ENCODE peak calls at places on chromosomes 3 and 15, in seven cellular contexts. One of them, this sample, is unnamed.

GRCh38 chr3:128226186-128226725 is 73.0 kb downstream of the EEFSEC start:
- DNase-seq in H1: no peak
- DNase-seq in K562: no peak
- DNase-seq in HCT116: no peak
- DNase-seq in SK-N-SH: no peak
- DNase-seq in GM12878: no peak
- DNase-seq in HepG2: no peak
- DNase-seq in this sample: no peak

GRCh38 chr15:98952381-98952803 is 55.2 kb downstream of the PGPEP1L start:
- DNase-seq in GM12878: peak
- DNase-seq in K562: no peak
- DNase-seq in H1: no peak
- DNase-seq in SK-N-SH: no peak
- DNase-seq in HCT116: no peak
- DNase-seq in HepG2: no peak
- DNase-seq in this sample: no peak

GRCh38 chr15:60379466-60380274 is 18.1 kb downstream of the ANXA2 start:
- DNase-seq in GM12878: no peak
- DNase-seq in HepG2: peak
- DNase-seq in SK-N-SH: no peak
- DNase-seq in K562: no peak
- DNase-seq in H1: no peak
- DNase-seq in HCT116: peak
- DNase-seq in this sample: no peak

GRCh38 chr15:90388462-90389182 is 580 bp downstream of the IQGAP1 start:
- DNase-seq in H1: no peak
- DNase-seq in HCT116: no peak
- DNase-seq in SK-N-SH: no peak
- DNase-seq in K562: peak
- DNase-seq in GM12878: no peak
- DNase-seq in HepG2: peak
- DNase-seq in this sample: no peak

GRCh38 chr15:42371125-42371524 is 11.8 kb downstream of the CAPN3 start:
- DNase-seq in HepG2: peak
- DNase-seq in H1: no peak
- DNase-seq in SK-N-SH: no peak
- DNase-seq in GM12878: no peak
- DNase-seq in K562: peak
- DNase-seq in HCT116: peak
- DNase-seq in this sample: no peak

GRCh38 chr3:58473275-58473674 is 18.6 kb upstream of the KCTD6 start:
- DNase-seq in SK-N-SH: no peak
- DNase-seq in HepG2: no peak
- DNase-seq in H1: no peak
- DNase-seq in HCT116: no peak
- DNase-seq in K562: no peak
- DNase-seq in GM12878: no peak
- DNase-seq in this sample: no peak

GRCh38 chr15:67100808-67101581 is 35.6 kb downstream of the SMAD3 start:
- DNase-seq in H1: no peak
- DNase-seq in HCT116: no peak
- DNase-seq in SK-N-SH: no peak
- DNase-seq in HepG2: no peak
- DNase-seq in K562: no peak
- DNase-seq in GM12878: peak
- DNase-seq in this sample: no peak

GRCh38 chr15:96170616-96171270 is 159.8 kb upstream of the NR2F2 start:
- DNase-seq in H1: no peak
- DNase-seq in HepG2: peak
- DNase-seq in GM12878: no peak
- DNase-seq in HCT116: no peak
- DNase-seq in K562: no peak
- DNase-seq in SK-N-SH: no peak
- DNase-seq in this sample: no peak

GRCh38 chr3:124878561-124879394 is 8.4 kb downstream of the ITGB5 start:
- DNase-seq in GM12878: no peak
- DNase-seq in SK-N-SH: no peak
- DNase-seq in H1: no peak
- DNase-seq in K562: peak
- DNase-seq in HepG2: peak
- DNase-seq in HCT116: peak
- DNase-seq in this sample: no peak

GRCh38 chr3:30751610-30752299 is 142.7 kb downstream of the GADL1 start:
- DNase-seq in GM12878: peak
- DNase-seq in H1: no peak
- DNase-seq in HCT116: peak
- DNase-seq in HepG2: peak
- DNase-seq in SK-N-SH: peak
- DNase-seq in K562: no peak
- DNase-seq in this sample: peak

GRCh38 chr15:64775551-64776401 is at the start of gene RBPMS2:
- DNase-seq in K562: no peak
- DNase-seq in HCT116: no peak
- DNase-seq in GM12878: no peak
- DNase-seq in HepG2: no peak
- DNase-seq in SK-N-SH: peak
- DNase-seq in H1: no peak
- DNase-seq in this sample: no peak

GRCh38 chr3:186042521-186043202 is 66.2 kb downstream of the ETV5 start:
- DNase-seq in SK-N-SH: no peak
- DNase-seq in HepG2: no peak
- DNase-seq in GM12878: no peak
- DNase-seq in HCT116: no peak
- DNase-seq in K562: no peak
- DNase-seq in H1: no peak
- DNase-seq in this sample: no peak

GRCh38 chr3:106765342-106765741 is 611.9 kb upstream of the CCDC54 start:
- DNase-seq in GM12878: no peak
- DNase-seq in HCT116: peak
- DNase-seq in SK-N-SH: no peak
- DNase-seq in HepG2: no peak
- DNase-seq in K562: no peak
- DNase-seq in H1: no peak
- DNase-seq in this sample: no peak

GRCh38 chr3:57709559-57709958 is 16.7 kb upstream of the DENND6A start:
- DNase-seq in HCT116: no peak
- DNase-seq in SK-N-SH: no peak
- DNase-seq in GM12878: no peak
- DNase-seq in H1: no peak
- DNase-seq in HepG2: no peak
- DNase-seq in K562: no peak
- DNase-seq in this sample: no peak

GRCh38 chr3:159077860-159078259 is 276.0 kb downstream of the MFSD1 start:
- DNase-seq in GM12878: no peak
- DNase-seq in SK-N-SH: no peak
- DNase-seq in H1: no peak
- DNase-seq in HepG2: no peak
- DNase-seq in HCT116: no peak
- DNase-seq in K562: no peak
- DNase-seq in this sample: no peak

GRCh38 chr15:64279131-64279530 is 76.8 kb downstream of the CSNK1G1 start:
- DNase-seq in HCT116: no peak
- DNase-seq in HepG2: no peak
- DNase-seq in K562: no peak
- DNase-seq in SK-N-SH: no peak
- DNase-seq in GM12878: no peak
- DNase-seq in H1: no peak
- DNase-seq in this sample: no peak

GRCh38 chr3:128698211-128699011 is 27.6 kb upstream of the RAB7A start:
- DNase-seq in GM12878: no peak
- DNase-seq in SK-N-SH: peak
- DNase-seq in HCT116: no peak
- DNase-seq in K562: no peak
- DNase-seq in HepG2: no peak
- DNase-seq in H1: no peak
- DNase-seq in this sample: no peak

GRCh38 chr3:148861277-148861869 is 3.7 kb upstream of the CPA3 start:
- DNase-seq in HepG2: peak
- DNase-seq in H1: no peak
- DNase-seq in GM12878: no peak
- DNase-seq in HCT116: peak
- DNase-seq in SK-N-SH: peak
- DNase-seq in K562: peak
- DNase-seq in this sample: peak

GRCh38 chr3:132642539-132642847 is 17.1 kb downstream of the ACAD11 start:
- DNase-seq in SK-N-SH: no peak
- DNase-seq in K562: no peak
- DNase-seq in H1: no peak
- DNase-seq in HepG2: no peak
- DNase-seq in HCT116: no peak
- DNase-seq in GM12878: no peak
- DNase-seq in this sample: no peak

GRCh38 chr3:114697441-114697840 is 403.6 kb downstream of the TIGIT start:
- DNase-seq in K562: no peak
- DNase-seq in H1: no peak
- DNase-seq in HepG2: peak
- DNase-seq in GM12878: no peak
- DNase-seq in SK-N-SH: no peak
- DNase-seq in HCT116: no peak
- DNase-seq in this sample: no peak

GRCh38 chr3:134675726-134676252 is 25.0 kb upstream of the KY start:
- DNase-seq in K562: no peak
- DNase-seq in SK-N-SH: no peak
- DNase-seq in GM12878: no peak
- DNase-seq in HCT116: no peak
- DNase-seq in H1: no peak
- DNase-seq in HepG2: no peak
- DNase-seq in this sample: no peak

GRCh38 chr3:191952186-191952585 is 491.2 kb downstream of the PYDC2 start:
- DNase-seq in HepG2: no peak
- DNase-seq in SK-N-SH: no peak
- DNase-seq in H1: no peak
- DNase-seq in HCT116: no peak
- DNase-seq in GM12878: no peak
- DNase-seq in K562: no peak
- DNase-seq in this sample: no peak

GRCh38 chr15:84835661-84836384 is 18.7 kb downstream of the ALPK3 start:
- DNase-seq in SK-N-SH: no peak
- DNase-seq in H1: no peak
- DNase-seq in HCT116: no peak
- DNase-seq in K562: no peak
- DNase-seq in HepG2: no peak
- DNase-seq in GM12878: no peak
- DNase-seq in this sample: no peak
- H3K4me3 ChIP-seq in SK-N-SH: no peak
- H3K4me3 ChIP-seq in H1: no peak
- H3K4me3 ChIP-seq in HCT116: no peak
- H3K4me3 ChIP-seq in K562: no peak
- H3K4me3 ChIP-seq in HepG2: no peak
- H3K4me3 ChIP-seq in GM12878: no peak
- H3K4me3 ChIP-seq in this sample: no peak

GRCh38 chr15:52805351-52806283 is 15.5 kb upstream of the ONECUT1 start:
- DNase-seq in HCT116: no peak
- DNase-seq in H1: no peak
- DNase-seq in SK-N-SH: peak
- DNase-seq in GM12878: no peak
- DNase-seq in K562: no peak
- DNase-seq in HepG2: no peak
- DNase-seq in this sample: no peak

GRCh38 chr15:52806284-52806655 is 16.1 kb upstream of the ONECUT1 start:
- DNase-seq in HCT116: no peak
- DNase-seq in HepG2: no peak
- DNase-seq in H1: no peak
- DNase-seq in GM12878: no peak
- DNase-seq in K562: no peak
- DNase-seq in SK-N-SH: no peak
- DNase-seq in this sample: no peak

GRCh38 chr15:52810346-52810745 is 20.2 kb upstream of the ONECUT1 start:
- DNase-seq in K562: no peak
- DNase-seq in HepG2: no peak
- DNase-seq in HCT116: no peak
- DNase-seq in H1: no peak
- DNase-seq in GM12878: no peak
- DNase-seq in SK-N-SH: no peak
- DNase-seq in this sample: no peak

GRCh38 chr15:52808996-52809395 is 18.9 kb upstream of the ONECUT1 start:
- DNase-seq in HCT116: no peak
- DNase-seq in H1: no peak
- DNase-seq in K562: no peak
- DNase-seq in GM12878: no peak
- DNase-seq in HepG2: no peak
- DNase-seq in SK-N-SH: no peak
- DNase-seq in this sample: no peak

GRCh38 chr15:52808441-52808840 is 18.3 kb upstream of the ONECUT1 start:
- DNase-seq in HepG2: no peak
- DNase-seq in H1: no peak
- DNase-seq in GM12878: no peak
- DNase-seq in K562: no peak
- DNase-seq in SK-N-SH: no peak
- DNase-seq in HCT116: no peak
- DNase-seq in this sample: no peak
- TF ChIP-seq YY1 in HepG2: no peak
- TF ChIP-seq YY1 in H1: no peak
- TF ChIP-seq YY1 in GM12878: no peak
- TF ChIP-seq YY1 in K562: no peak
- TF ChIP-seq YY1 in SK-N-SH: no peak
- TF ChIP-seq YY1 in HCT116: no peak
- TF ChIP-seq YY1 in this sample: no peak

GRCh38 chr15:85330941-85331588 is 49.3 kb upstream of the AKAP13 start:
- DNase-seq in HepG2: peak
- DNase-seq in K562: peak
- DNase-seq in GM12878: peak
- DNase-seq in HCT116: peak
- DNase-seq in H1: peak
- DNase-seq in SK-N-SH: peak
- DNase-seq in this sample: peak
- H3K4me3 ChIP-seq in HepG2: peak
- H3K4me3 ChIP-seq in K562: no peak
- H3K4me3 ChIP-seq in GM12878: peak
- H3K4me3 ChIP-seq in HCT116: no peak
- H3K4me3 ChIP-seq in H1: no peak
- H3K4me3 ChIP-seq in SK-N-SH: no peak
- H3K4me3 ChIP-seq in this sample: no peak

GRCh38 chr3:161057518-161057917 is 47.6 kb downstream of the B3GALNT1 start:
- DNase-seq in K562: no peak
- DNase-seq in H1: no peak
- DNase-seq in HepG2: no peak
- DNase-seq in HCT116: no peak
- DNase-seq in SK-N-SH: no peak
- DNase-seq in GM12878: no peak
- DNase-seq in this sample: no peak
- TF ChIP-seq YY1 in K562: no peak
- TF ChIP-seq YY1 in H1: peak
- TF ChIP-seq YY1 in HepG2: no peak
- TF ChIP-seq YY1 in HCT116: no peak
- TF ChIP-seq YY1 in SK-N-SH: no peak
- TF ChIP-seq YY1 in GM12878: no peak
- TF ChIP-seq YY1 in this sample: no peak

DNA sequence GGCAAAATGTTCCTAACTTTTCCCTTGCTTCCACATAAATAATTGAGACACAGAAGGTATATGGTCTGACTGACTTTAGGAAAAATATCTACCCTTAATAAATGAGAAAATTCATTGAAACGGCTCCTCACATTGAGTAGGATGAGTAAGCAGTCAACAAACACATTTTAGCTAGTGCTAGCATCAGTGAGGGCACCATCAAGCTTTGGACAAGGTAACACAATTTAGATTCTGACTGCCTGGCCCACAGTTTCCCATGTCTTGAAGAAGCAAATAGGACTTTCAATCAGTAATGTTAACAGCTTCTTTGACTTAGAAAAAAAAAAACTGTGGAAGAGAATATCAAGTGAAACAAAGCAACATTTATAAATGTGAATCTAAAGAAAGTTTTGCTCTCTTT is 70.1 kb upstream of the MBNL1 start:
- DNase-seq in HepG2: no peak
- DNase-seq in SK-N-SH: no peak
- DNase-seq in HCT116: no peak
- DNase-seq in H1: no peak
- DNase-seq in GM12878: no peak
- DNase-seq in K562: peak
- DNase-seq in this sample: no peak
- H3K4me3 ChIP-seq in HepG2: no peak
- H3K4me3 ChIP-seq in SK-N-SH: no peak
- H3K4me3 ChIP-seq in HCT116: no peak
- H3K4me3 ChIP-seq in H1: no peak
- H3K4me3 ChIP-seq in GM12878: peak
- H3K4me3 ChIP-seq in K562: no peak
- H3K4me3 ChIP-seq in this sample: no peak